ENCODE peak calls at places on chromosomes 4 and X, in four cellular contexts. One of them, this sample, is unnamed.

GRCh38 chr4:80062527-80062926 is 10.5 kb downstream of the ANTXR2 start:
- DNase-seq in HepG2: no peak
- DNase-seq in GM12878: no peak
- DNase-seq in K562: no peak
- DNase-seq in this sample: no peak

GRCh38 chr4:170229021-170229420 is 139.3 kb upstream of the AADAT start:
- DNase-seq in HepG2: no peak
- DNase-seq in GM12878: no peak
- DNase-seq in K562: no peak
- DNase-seq in this sample: no peak

GRCh38 chr4:37908488-37909343 is 17.8 kb downstream of the TBC1D1 start:
- DNase-seq in HepG2: no peak
- DNase-seq in GM12878: no peak
- DNase-seq in K562: no peak
- DNase-seq in this sample: no peak

GRCh38 chr4:37839426-37839825 is 12.9 kb downstream of the PGM2 start:
- DNase-seq in HepG2: no peak
- DNase-seq in GM12878: no peak
- DNase-seq in K562: no peak
- DNase-seq in this sample: no peak

GRCh38 chr4:958836-959337 is 14.5 kb downstream of the DGKQ start:
- DNase-seq in HepG2: no peak
- DNase-seq in GM12878: no peak
- DNase-seq in K562: no peak
- DNase-seq in this sample: no peak

GRCh38 chrX:39911278-39911897 is 186.4 kb downstream of the BCOR start:
- DNase-seq in HepG2: no peak
- DNase-seq in GM12878: no peak
- DNase-seq in K562: no peak
- DNase-seq in this sample: no peak

GRCh38 chrX:77953708-77954107 is 15.7 kb downstream of the PGAM4 start:
- DNase-seq in HepG2: no peak
- DNase-seq in GM12878: no peak
- DNase-seq in K562: no peak
- DNase-seq in this sample: no peak

GRCh38 chrX:76183289-76184057 is 10.6 kb downstream of the PBDC1 start:
- DNase-seq in HepG2: peak; percentile 59
- DNase-seq in GM12878: no peak
- DNase-seq in K562: no peak
- DNase-seq in this sample: no peak

GRCh38 chrX:150573702-150574101 is 5.3 kb downstream of the MTM1 start:
- DNase-seq in HepG2: no peak
- DNase-seq in GM12878: no peak
- DNase-seq in K562: no peak
- DNase-seq in this sample: no peak

GRCh38 chrX:71607488-71607887 is 10.8 kb downstream of the CXCR3 start:
- DNase-seq in HepG2: no peak
- DNase-seq in GM12878: no peak
- DNase-seq in K562: no peak
- DNase-seq in this sample: no peak

GRCh38 chr4:57303012-57303751 is 193.0 kb upstream of the IGFBP7 start:
- DNase-seq in HepG2: no peak
- DNase-seq in GM12878: no peak
- DNase-seq in K562: no peak
- DNase-seq in this sample: no peak

GRCh38 chr4:5435201-5435600 is 273.2 kb downstream of the EVC2 start:
- DNase-seq in HepG2: no peak
- DNase-seq in GM12878: no peak
- DNase-seq in K562: no peak
- DNase-seq in this sample: no peak

GRCh38 chrX:55201930-55202579 is 18.1 kb upstream of the PAGE5 start:
- DNase-seq in HepG2: no peak
- DNase-seq in GM12878: no peak
- DNase-seq in K562: no peak
- DNase-seq in this sample: no peak

GRCh38 chr4:139890810-139891209 is 225.2 kb downstream of the MGST2 start:
- DNase-seq in HepG2: no peak
- DNase-seq in GM12878: no peak
- DNase-seq in K562: no peak
- DNase-seq in this sample: no peak

GRCh38 chr4:57064811-57065711 is 45.1 kb downstream of the IGFBP7 start:
- DNase-seq in HepG2: no peak
- DNase-seq in GM12878: no peak
- DNase-seq in K562: no peak
- DNase-seq in this sample: no peak

GRCh38 chrX:47311857-47312774 is 58.3 kb upstream of the ZNF157 start:
- DNase-seq in HepG2: peak; percentile 45
- DNase-seq in GM12878: no peak
- DNase-seq in K562: peak; percentile 61
- DNase-seq in this sample: peak; percentile 76

GRCh38 chr4:18020671-18021469 is 685 bp downstream of the LCORL start:
- DNase-seq in HepG2: peak; percentile 73
- DNase-seq in GM12878: peak; percentile 32
- DNase-seq in K562: peak; percentile 84
- DNase-seq in this sample: peak; percentile 73

GRCh38 chr4:75834095-75834771 is 68.0 kb downstream of the PPEF2 start:
- DNase-seq in HepG2: no peak
- DNase-seq in GM12878: no peak
- DNase-seq in K562: no peak
- DNase-seq in this sample: no peak

GRCh38 chr4:106238819-106239420 is 77.1 kb downstream of the TBCK start:
- DNase-seq in HepG2: peak; percentile 61
- DNase-seq in GM12878: no peak
- DNase-seq in K562: peak; percentile 65
- DNase-seq in this sample: peak; percentile 57

GRCh38 chr4:7201351-7202305 is 9.3 kb downstream of the SORCS2 start:
- DNase-seq in HepG2: no peak
- DNase-seq in GM12878: no peak
- DNase-seq in K562: no peak
- DNase-seq in this sample: no peak

GRCh38 chr4:130646886-130647285 is 1550.9 kb downstream of the C4orf33 start:
- DNase-seq in HepG2: no peak
- DNase-seq in GM12878: no peak
- DNase-seq in K562: no peak
- DNase-seq in this sample: no peak
- TF ChIP-seq FOXK2 in HepG2: no peak
- TF ChIP-seq FOXK2 in GM12878: no peak
- TF ChIP-seq FOXK2 in K562: no peak
- TF ChIP-seq FOXK2 in this sample: no peak

DNA sequence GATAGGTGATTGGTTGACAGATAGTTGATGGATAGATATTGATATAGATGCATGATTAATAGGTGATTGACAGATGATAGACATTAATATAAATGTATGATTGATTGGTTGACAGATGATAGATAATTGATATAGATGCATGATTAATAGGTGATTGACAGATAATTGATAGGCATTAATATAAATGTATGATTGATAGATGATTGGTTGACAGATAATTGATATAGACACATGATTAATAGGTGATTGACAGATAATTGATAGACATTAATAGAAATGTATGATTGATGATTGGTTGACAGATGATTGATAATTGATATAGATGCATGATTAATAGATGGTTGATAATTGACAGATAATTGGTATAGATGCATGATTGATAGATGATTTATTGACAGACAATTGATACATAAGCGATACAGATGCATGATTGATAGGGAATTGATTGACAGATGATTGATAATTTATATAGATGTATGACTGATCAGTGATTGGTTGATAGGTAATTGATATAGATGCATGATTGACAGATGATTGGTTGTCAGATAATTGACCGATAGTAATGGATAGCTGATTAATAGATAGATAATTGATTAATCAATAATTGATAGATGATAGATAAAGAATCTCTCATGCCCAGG is 44.9 kb upstream of the PPP2R3B start:
- DNase-seq in HepG2: no peak
- DNase-seq in GM12878: no peak
- DNase-seq in K562: no peak
- DNase-seq in this sample: no peak
- TF ChIP-seq FOXK2 in HepG2: no peak
- TF ChIP-seq FOXK2 in GM12878: no peak
- TF ChIP-seq FOXK2 in K562: no peak
- TF ChIP-seq FOXK2 in this sample: no peak

GRCh38 chr4:98833384-98833783 is 95.5 kb downstream of the EIF4E start:
- DNase-seq in HepG2: no peak
- DNase-seq in GM12878: no peak
- DNase-seq in K562: no peak
- DNase-seq in this sample: no peak

GRCh38 chr4:98838528-98838927 is 90.4 kb downstream of the EIF4E start:
- DNase-seq in HepG2: no peak
- DNase-seq in GM12878: no peak
- DNase-seq in K562: no peak
- DNase-seq in this sample: no peak

DNA sequence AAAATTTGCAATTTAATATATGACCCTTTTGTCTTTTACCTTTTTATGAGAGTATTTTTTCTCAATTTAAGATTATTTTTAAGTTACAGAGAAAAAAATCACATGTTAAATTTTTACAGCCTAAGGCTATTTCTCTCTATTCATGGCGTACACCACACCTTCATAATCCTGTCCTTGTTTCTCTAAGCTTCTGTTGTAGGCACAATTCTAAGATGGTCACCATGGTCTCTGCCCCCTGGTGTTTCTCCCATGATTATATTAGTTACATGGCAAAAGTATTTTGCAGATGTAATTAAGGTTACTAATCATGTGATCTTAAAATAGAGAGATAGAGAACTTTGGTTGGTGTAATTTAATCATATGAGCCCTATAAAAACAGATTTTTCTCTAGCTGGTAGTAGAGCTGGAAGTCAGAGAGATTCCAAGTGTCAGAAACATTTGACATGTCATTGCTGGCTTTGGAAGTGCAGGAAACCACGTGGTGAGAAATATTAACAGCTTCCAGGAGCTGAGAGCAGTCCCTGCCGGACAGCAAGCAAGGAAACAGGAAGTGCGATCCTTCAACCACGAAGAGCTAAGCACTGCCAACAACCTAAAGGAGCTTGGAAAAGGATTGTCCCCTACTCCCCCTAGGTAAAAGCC is 89.8 kb downstream of the EIF4E start:
- DNase-seq in HepG2: no peak
- DNase-seq in GM12878: no peak
- DNase-seq in K562: peak; percentile 72
- DNase-seq in this sample: no peak
- TF ChIP-seq FOXK2 in HepG2: no peak
- TF ChIP-seq FOXK2 in GM12878: no peak
- TF ChIP-seq FOXK2 in K562: peak; percentile 15
- TF ChIP-seq FOXK2 in this sample: no peak

DNA sequence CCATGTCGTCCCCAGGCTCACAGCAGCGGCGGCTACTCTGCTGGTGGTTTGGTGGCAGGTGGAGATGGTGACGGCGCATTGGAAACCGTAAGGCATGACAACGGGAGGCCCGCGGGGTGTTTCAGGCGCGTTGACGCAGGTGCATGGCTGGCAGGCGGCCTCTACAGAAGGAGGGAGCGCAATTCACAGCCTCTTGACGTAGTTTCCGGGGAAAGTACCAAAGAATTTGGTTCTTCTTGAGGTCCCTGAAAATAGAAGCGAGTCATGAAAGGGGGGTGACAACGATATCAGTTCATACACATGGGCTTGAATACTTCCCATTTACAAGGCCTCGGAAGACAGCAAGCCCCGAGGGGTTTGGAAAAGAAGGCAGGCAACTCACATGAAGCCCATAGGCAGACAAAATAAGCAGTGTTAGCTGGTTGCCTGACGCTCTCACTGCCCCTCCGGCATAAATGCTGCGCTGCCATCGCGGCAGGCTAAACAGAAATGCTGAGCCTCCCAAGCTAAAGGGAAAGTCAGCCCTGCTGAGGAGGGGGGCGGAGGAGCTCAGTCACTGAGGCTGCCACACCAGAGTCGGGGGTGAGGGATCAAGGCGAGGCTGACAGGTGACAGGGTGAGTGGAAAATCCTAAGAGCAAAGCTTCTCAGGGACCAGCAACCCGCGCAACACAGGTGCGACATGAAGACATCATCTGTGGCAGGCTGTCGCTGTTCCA is 52.3 kb upstream of the PDLIM3 start:
- DNase-seq in HepG2: no peak
- DNase-seq in GM12878: peak; percentile 26
- DNase-seq in K562: no peak
- DNase-seq in this sample: no peak
- TF ChIP-seq FOXK2 in HepG2: no peak
- TF ChIP-seq FOXK2 in GM12878: no peak
- TF ChIP-seq FOXK2 in K562: no peak
- TF ChIP-seq FOXK2 in this sample: no peak

GRCh38 chrX:100599456-100599855 is 14.7 kb downstream of the TNMD start:
- DNase-seq in HepG2: no peak
- DNase-seq in GM12878: no peak
- DNase-seq in K562: no peak
- DNase-seq in this sample: no peak
- TF ChIP-seq FOXK2 in HepG2: no peak
- TF ChIP-seq FOXK2 in GM12878: no peak
- TF ChIP-seq FOXK2 in K562: no peak
- TF ChIP-seq FOXK2 in this sample: no peak

GRCh38 chrX:134926864-134927263 is 63.9 kb upstream of the SMIM10 start:
- DNase-seq in HepG2: no peak
- DNase-seq in GM12878: no peak
- DNase-seq in K562: peak; percentile 45
- DNase-seq in this sample: no peak
- TF ChIP-seq FOXK2 in HepG2: no peak
- TF ChIP-seq FOXK2 in GM12878: no peak
- TF ChIP-seq FOXK2 in K562: no peak
- TF ChIP-seq FOXK2 in this sample: no peak

GRCh38 chrX:37816766-37817165 is 30.6 kb downstream of the DYNLT3 start:
- DNase-seq in HepG2: no peak
- DNase-seq in GM12878: no peak
- DNase-seq in K562: no peak
- DNase-seq in this sample: no peak

GRCh38 chrX:37815366-37815765 is 32.0 kb downstream of the DYNLT3 start:
- DNase-seq in HepG2: no peak
- DNase-seq in GM12878: no peak
- DNase-seq in K562: no peak
- DNase-seq in this sample: no peak

GRCh38 chrX:37818031-37818430 is 29.3 kb downstream of the DYNLT3 start:
- DNase-seq in HepG2: no peak
- DNase-seq in GM12878: no peak
- DNase-seq in K562: no peak
- DNase-seq in this sample: no peak

GRCh38 chrX:37817176-37817575 is 30.2 kb downstream of the DYNLT3 start:
- DNase-seq in HepG2: no peak
- DNase-seq in GM12878: no peak
- DNase-seq in K562: no peak
- DNase-seq in this sample: no peak

GRCh38 chrX:37817579-37817978 is 29.8 kb downstream of the DYNLT3 start:
- DNase-seq in HepG2: no peak
- DNase-seq in GM12878: no peak
- DNase-seq in K562: no peak
- DNase-seq in this sample: no peak
- TF ChIP-seq FOXK2 in HepG2: no peak
- TF ChIP-seq FOXK2 in GM12878: no peak
- TF ChIP-seq FOXK2 in K562: no peak
- TF ChIP-seq FOXK2 in this sample: no peak